ENCODE peak calls at places on chromosome 22, in six cellular contexts. S, Z, M, T, B and J are unnamed samples. For H3K27me3 and H3K36me3, the result is how much of the 10 kb centered on the place peaks cover.

GRCh38 chr22:36659762-36660509 is 43.6 kb downstream of the CACNG2 start:
- DNase-seq in S (peak), Z (no peak), M (peak), T (no peak), B (peak), J (peak)

GRCh38 chr22:17086301-17086700 is 1.5 kb downstream of the IL17RA start:
- DNase-seq in S (no peak), Z (no peak), M (no peak), T (no peak), B (no peak), J (no peak)

GRCh38 chr22:43185860-43186261 is 1.1 kb downstream of the TTLL12 start:
- DNase-seq in S (no peak), Z (peak), M (peak), T (no peak), B (no peak), J (peak)

GRCh38 chr22:49216579-49216978 is 611.1 kb downstream of the BRD1 start:
- DNase-seq in S (peak), Z (no peak), M (no peak), T (no peak), B (no peak), J (no peak)

GRCh38 chr22:50247748-50248147 is 2.9 kb upstream of the TUBGCP6 start:
- DNase-seq in S (no peak), Z (no peak), M (no peak), T (peak), B (no peak), J (peak)

GRCh38 chr22:32920032-32920628 is 118.6 kb downstream of the TIMP3 start:
- DNase-seq in S (no peak), Z (no peak), M (peak), T (no peak), B (no peak), J (no peak)

GRCh38 chr22:44335903-44336803 is 23.4 kb upstream of the SHISAL1 start:
- DNase-seq in S (no peak), Z (no peak), M (no peak), T (no peak), B (no peak), J (no peak)

GRCh38 chr22:34761111-34761510 is 304.8 kb upstream of the ISX start:
- DNase-seq in S (no peak), Z (no peak), M (no peak), T (no peak), B (no peak), J (no peak)

GRCh38 chr22:49662681-49663080 is 165.0 kb downstream of the BRD1 start:
- DNase-seq in S (peak), Z (no peak), M (no peak), T (no peak), B (no peak), J (no peak)

GRCh38 chr22:43216738-43217137 is 29.8 kb upstream of the TTLL12 start:
- DNase-seq in S (no peak), Z (no peak), M (no peak), T (no peak), B (no peak), J (no peak)

GRCh38 chr22:21632237-21632895 is at the start of gene CCDC116:
- DNase-seq in S (peak), Z (peak), M (no peak), T (peak), B (no peak), J (peak)

GRCh38 chr22:44519895-44520294 is 21.9 kb upstream of the RTL6 start:
- DNase-seq in S (no peak), Z (no peak), M (no peak), T (no peak), B (no peak), J (no peak)

GRCh38 chr22:25970996-25971811 is 198.1 kb upstream of the SEZ6L start:
- DNase-seq in S (no peak), Z (no peak), M (no peak), T (no peak), B (no peak), J (no peak)

GRCh38 chr22:50269573-50270301 is 443 bp downstream of the MAPK11 start:
- DNase-seq in S (no peak), Z (peak), M (no peak), T (peak), B (no peak), J (peak)

GRCh38 chr22:46369716-46370583 is 34.4 kb downstream of the TRMU start:
- DNase-seq in S (no peak), Z (no peak), M (no peak), T (no peak), B (no peak), J (no peak)

GRCh38 chr22:38964989-38965388 is 7.6 kb downstream of the APOBEC3A start:
- DNase-seq in S (no peak), Z (no peak), M (no peak), T (peak), B (no peak), J (no peak)

GRCh38 chr22:39016592-39016991 is 2.5 kb downstream of the APOBEC3C start:
- DNase-seq in S (no peak), Z (no peak), M (no peak), T (no peak), B (no peak), J (no peak)

GRCh38 chr22:17149073-17149815 is 9.8 kb downstream of the HDHD5 start:
- DNase-seq in S (peak), Z (no peak), M (no peak), T (no peak), B (no peak), J (peak)

GRCh38 chr22:45892681-45893461 is 84.1 kb downstream of the WNT7B start:
- DNase-seq in S (peak), Z (no peak), M (no peak), T (peak), B (no peak), J (no peak)

GRCh38 chr22:49322231-49322630 is 505.4 kb downstream of the BRD1 start:
- DNase-seq in S (peak), Z (no peak), M (no peak), T (no peak), B (no peak), J (no peak)

GRCh38 chr22:39938509-39938908 is 21.7 kb upstream of the TMA7B start:
- DNase-seq in S (no peak), Z (no peak), M (no peak), T (no peak), B (no peak), J (no peak)

GRCh38 chr22:23282516-23282915 is 102.2 kb downstream of the BCR start:
- DNase-seq in S (no peak), Z (no peak), M (no peak), T (no peak), B (no peak), J (no peak)

GRCh38 chr22:23280356-23281052 is 100.2 kb downstream of the BCR start:
- DNase-seq in S (no peak), Z (no peak), M (no peak), T (no peak), B (no peak), J (no peak)

GRCh38 chr22:23282089-23282501 is 101.8 kb downstream of the BCR start:
- DNase-seq in S (peak), Z (no peak), M (peak), T (no peak), B (peak), J (no peak)

GRCh38 chr22:23281053-23281405 is 100.7 kb downstream of the BCR start:
- DNase-seq in S (no peak), Z (no peak), M (no peak), T (no peak), B (no peak), J (no peak)

GRCh38 chr22:23281406-23282088 is 101.2 kb downstream of the BCR start:
- DNase-seq in S (peak), Z (peak), M (peak), T (peak), B (peak), J (peak)
- H3K4me3 ChIP-seq in S (no peak), Z (no peak), M (no peak), T (no peak), B (no peak), J (no peak)

DNA sequence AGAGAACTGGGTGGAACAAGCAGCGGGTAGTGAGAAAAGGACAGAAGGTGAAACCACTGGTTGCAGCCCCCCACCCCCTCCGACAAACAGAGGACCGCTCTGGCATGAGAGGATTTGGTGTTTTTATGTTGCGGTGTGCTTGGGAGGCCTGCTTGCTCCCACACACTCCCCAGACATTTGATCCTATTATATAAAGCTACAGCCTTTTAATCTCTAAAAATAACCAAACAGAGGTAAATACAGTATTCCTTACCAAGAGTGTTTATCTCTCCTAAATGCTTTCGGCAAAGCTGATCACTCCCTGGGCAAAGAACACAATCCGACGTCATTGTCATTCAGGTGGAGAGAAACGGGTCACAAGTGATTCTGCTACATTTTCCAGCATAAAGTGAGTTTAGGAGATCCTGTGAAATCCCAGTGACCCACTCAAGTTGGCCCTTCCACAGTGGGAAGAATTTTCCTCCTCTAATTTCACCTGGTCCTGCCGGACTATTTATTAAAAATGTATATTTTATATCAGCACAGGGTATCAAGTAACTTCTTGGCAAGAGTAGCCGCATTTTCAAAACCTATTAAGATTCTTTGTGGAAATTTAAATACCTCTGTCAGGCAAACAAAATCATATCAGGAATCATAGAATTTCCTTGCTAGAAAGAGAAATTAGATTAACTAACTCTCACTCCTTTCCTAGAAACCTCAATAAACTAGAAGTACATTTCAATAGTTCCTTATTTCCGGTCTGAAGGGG is 9.9 kb downstream of the MN1 start:
- DNase-seq in S (no peak), Z (no peak), M (no peak), T (no peak), B (no peak), J (no peak)
- H3K27me3 ChIP-seq in S (under half), Z (under half), M (under half), T (under half), B (under half), J (under half)

GRCh38 chr22:41538583-41538982 is 5.7 kb downstream of the POLR3H start:
- DNase-seq in S (no peak), Z (no peak), M (no peak), T (no peak), B (no peak), J (no peak)
- H3K36me3 ChIP-seq in S (under half), Z (under half), M (under half), T (under half), B (under half), J (under half)

DNA sequence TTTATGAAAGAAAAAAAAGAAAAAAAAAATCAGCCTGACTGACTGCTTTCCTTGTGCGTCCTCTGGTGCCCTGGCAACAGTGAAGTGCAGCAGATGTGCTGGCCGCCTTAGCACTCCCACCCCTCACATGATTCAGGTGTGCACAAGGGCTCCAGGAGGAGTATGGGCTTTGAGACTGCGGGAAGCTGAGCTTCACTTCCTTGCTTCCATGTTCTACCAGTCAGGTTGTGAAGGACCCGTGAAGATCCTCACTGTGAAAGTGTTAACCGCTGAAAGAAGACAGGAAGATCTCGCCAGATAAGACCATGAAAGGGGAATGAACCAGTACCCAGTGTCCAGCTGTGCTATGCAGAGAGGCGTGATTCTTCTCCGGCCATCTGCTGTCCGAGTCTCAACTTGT is 48.2 kb downstream of the HIRA start:
- DNase-seq in S (no peak), Z (no peak), M (no peak), T (no peak), B (no peak), J (no peak)
- H3K4me3 ChIP-seq in S (no peak), Z (no peak), M (no peak), T (no peak), B (no peak), J (no peak)

DNA sequence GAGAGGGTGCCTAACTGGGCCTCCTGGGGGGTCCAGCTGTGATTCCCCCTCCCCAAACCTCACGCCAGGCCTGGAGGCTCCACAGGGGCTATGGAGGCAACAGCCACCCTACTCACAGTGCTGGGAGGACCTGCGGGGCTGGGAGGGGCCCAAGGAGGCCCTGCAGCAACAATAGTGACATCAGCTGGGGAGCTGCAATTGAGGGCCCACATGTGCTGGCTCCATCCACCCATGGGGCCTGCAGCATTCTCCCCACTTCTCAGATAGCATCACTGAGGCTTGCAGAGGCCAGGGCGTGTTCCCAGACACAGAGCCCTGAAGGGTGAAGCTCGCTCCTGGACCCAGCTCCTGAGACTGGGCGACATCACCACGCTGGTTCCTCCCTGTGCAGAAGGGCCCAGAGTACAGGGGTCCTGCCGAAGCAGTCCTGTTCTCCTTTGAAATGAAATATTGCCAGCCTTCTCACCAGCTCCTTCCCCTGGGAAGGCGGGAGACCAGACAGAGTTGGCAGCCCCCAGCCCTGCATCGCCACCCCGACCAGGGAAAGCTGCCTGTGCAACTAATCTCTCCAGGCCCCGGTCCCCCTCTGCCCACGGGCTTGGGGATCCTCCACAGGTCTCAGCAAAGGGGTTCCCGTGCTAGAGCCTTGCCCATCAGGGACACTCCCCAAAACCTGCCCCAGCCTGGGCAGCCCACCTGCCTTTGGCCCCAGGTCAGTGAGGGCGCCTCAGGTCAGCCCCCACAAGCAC is 8.9 kb upstream of the TBX1 start:
- DNase-seq in S (no peak), Z (no peak), M (no peak), T (no peak), B (no peak), J (no peak)
- H3K27me3 ChIP-seq in S (half or more), Z (under half), M (under half), T (half or more), B (half or more), J (under half)

DNA sequence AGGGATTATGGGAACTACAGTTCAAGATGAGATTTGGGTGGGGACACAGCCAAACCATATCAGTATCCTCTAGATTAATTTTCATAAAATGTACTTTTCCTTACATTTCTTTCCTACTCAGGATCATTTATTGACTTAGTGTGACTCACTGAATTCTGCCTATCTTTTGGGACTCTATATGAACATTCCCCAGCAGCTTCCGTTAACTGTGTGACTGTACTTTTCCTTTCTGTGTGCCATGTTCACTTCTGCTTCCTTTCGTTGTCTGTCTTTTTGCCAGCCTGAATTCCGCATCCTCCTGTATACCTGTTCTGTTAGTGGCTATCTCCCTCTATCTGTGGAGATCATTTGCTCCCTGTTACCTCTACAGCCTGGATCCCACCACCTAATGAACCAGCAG is 48.8 kb downstream of the SPECC1L start:
- DNase-seq in S (no peak), Z (no peak), M (no peak), T (no peak), B (no peak), J (no peak)
- H3K36me3 ChIP-seq in S (half or more), Z (half or more), M (under half), T (under half), B (under half), J (under half)

GRCh38 chr22:30294066-30294465 is 4.8 kb upstream of the CASTOR1 start:
- DNase-seq in S (no peak), Z (no peak), M (no peak), T (no peak), B (no peak), J (no peak)

GRCh38 chr22:30295576-30295975 is 6.3 kb upstream of the CASTOR1 start:
- DNase-seq in S (no peak), Z (no peak), M (no peak), T (no peak), B (no peak), J (no peak)

GRCh38 chr22:30296851-30297250 is 7.5 kb upstream of the CASTOR1 start:
- DNase-seq in S (no peak), Z (no peak), M (no peak), T (no peak), B (no peak), J (peak)

GRCh38 chr22:30296324-30296723 is 7.0 kb upstream of the CASTOR1 start:
- DNase-seq in S (no peak), Z (no peak), M (no peak), T (no peak), B (no peak), J (no peak)

DNA sequence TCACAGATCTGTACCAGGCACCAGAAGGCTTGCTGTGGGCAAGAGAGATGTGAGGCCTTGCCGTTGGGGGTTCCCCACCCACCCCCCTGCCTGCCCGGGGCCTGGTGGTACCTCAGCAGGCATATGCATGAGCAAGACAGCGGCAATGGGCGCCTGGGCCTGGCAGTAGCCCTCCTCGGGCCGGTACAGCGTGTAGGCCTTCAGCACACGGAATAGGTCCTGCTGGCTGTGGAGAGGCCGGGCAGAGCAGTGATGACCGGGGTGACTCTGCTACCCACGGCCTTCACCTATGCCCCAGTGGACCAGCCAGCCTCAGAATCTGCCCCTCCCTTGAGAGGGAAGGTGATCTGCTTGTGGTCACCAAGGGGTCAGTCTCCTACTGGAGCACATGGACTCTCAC is 5.5 kb upstream of the CASTOR1 start:
- DNase-seq in S (no peak), Z (no peak), M (no peak), T (no peak), B (no peak), J (no peak)
- H3K4me3 ChIP-seq in S (no peak), Z (no peak), M (no peak), T (no peak), B (no peak), J (no peak)